ENCODE peak calls at places on chromosome 20, in five cellular contexts. E is HCT116, A is IMR-90, N is HepG2, J is thyroid gland. Q is an unnamed sample.
A peak's percentile ranks its signal among the peaks of the same experiment; 100 is the strongest.

GRCh38 chr20:44910690-44911262 is 916 bp downstream of the PABPC1L start:
- DNase-seq in N (peak; percentile 41), A (no peak), E (no peak), J (no peak), Q (no peak)

GRCh38 chr20:58037631-58038030 is 190.8 kb downstream of the ANKRD60 start:
- DNase-seq in J (no peak), N (no peak), E (no peak), A (no peak), Q (no peak)

GRCh38 chr20:48403362-48403761 is 424.4 kb downstream of the PREX1 start:
- DNase-seq in E (no peak), N (no peak), J (no peak), A (no peak), Q (no peak)

GRCh38 chr20:44495257-44495656 is 19.6 kb downstream of the TTPAL start:
- DNase-seq in E (no peak), A (peak; percentile 87), J (peak; percentile 79), N (peak; percentile 37), Q (no peak)

GRCh38 chr20:21396921-21397340 is 395 bp downstream of the NKX2-4 start:
- DNase-seq in A (no peak), E (no peak), J (peak; percentile 5), N (no peak), Q (no peak)

GRCh38 chr20:12875510-12875909 is 133.3 kb upstream of the SPTLC3 start:
- DNase-seq in E (no peak), N (peak; percentile 35), J (no peak), A (no peak), Q (no peak)

GRCh38 chr20:45848969-45849582 is 8.1 kb downstream of the ACOT8 start:
- DNase-seq in E (no peak), A (no peak), N (no peak), J (no peak), Q (no peak)

GRCh38 chr20:11544029-11544678 is 373.5 kb upstream of the BTBD3 start:
- DNase-seq in E (peak; percentile 64), N (peak; percentile 72), J (peak; percentile 8), A (peak; percentile 75), Q (no peak)

GRCh38 chr20:60087563-60088105 is 129.4 kb downstream of the CDH26 start:
- DNase-seq in A (no peak), J (no peak), N (no peak), E (no peak), Q (peak; percentile 69)

GRCh38 chr20:36550797-36551299 is 9.5 kb downstream of the MYL9 start:
- DNase-seq in E (no peak), A (peak; percentile 17), N (no peak), J (no peak), Q (no peak)

GRCh38 chr20:51800769-51801219 is 1.5 kb downstream of the SALL4 start:
- DNase-seq in A (no peak), J (peak; percentile 51), E (no peak), N (no peak), Q (no peak)

GRCh38 chr20:21712443-21713059 is 7.1 kb downstream of the PAX1 start:
- DNase-seq in N (no peak), A (no peak), J (no peak), E (no peak), Q (no peak)

GRCh38 chr20:36035720-36036119 is 67.3 kb downstream of the CNBD2 start:
- DNase-seq in N (no peak), E (no peak), J (no peak), A (no peak), Q (no peak)

GRCh38 chr20:52268184-52268583 is 76.6 kb upstream of the ZFP64 start:
- DNase-seq in A (peak; percentile 59), N (no peak), E (no peak), J (no peak), Q (no peak)

GRCh38 chr20:52937701-52938100 is 34.5 kb upstream of the TSHZ2 start:
- DNase-seq in J (no peak), E (no peak), N (peak; percentile 58), A (no peak), Q (no peak)

GRCh38 chr20:49663112-49663511 is 50.6 kb downstream of the B4GALT5 start:
- DNase-seq in E (no peak), A (no peak), J (no peak), N (no peak), Q (no peak)

GRCh38 chr20:1803216-1804128 is 91.7 kb upstream of the SIRPA start:
- DNase-seq in J (peak; percentile 17), N (no peak), A (peak; percentile 60), E (no peak), Q (peak; percentile 79)

GRCh38 chr20:3121955-3122610 is 37.6 kb upstream of the AVP start:
- DNase-seq in E (no peak), J (no peak), N (no peak), A (no peak), Q (no peak)

GRCh38 chr20:3681931-3682820 is at the start of gene ADAM33:
- DNase-seq in N (no peak), A (no peak), E (no peak), J (peak; percentile 58), Q (no peak)

GRCh38 chr20:4607287-4607713 is 114.4 kb upstream of the PRND start:
- DNase-seq in J (peak; percentile 49), N (peak; percentile 78), A (peak; percentile 70), E (peak; percentile 51), Q (peak; percentile 39)

GRCh38 chr20:50762435-50763201 is 31.2 kb downstream of the PARD6B start:
- DNase-seq in N (peak; percentile 34), E (no peak), J (peak; percentile 93), A (peak; percentile 76), Q (peak; percentile 82)

GRCh38 chr20:33518071-33518470 is 28.2 kb downstream of the CBFA2T2 start:
- DNase-seq in N (no peak), A (peak; percentile 75), E (no peak), J (no peak), Q (no peak)

DNA sequence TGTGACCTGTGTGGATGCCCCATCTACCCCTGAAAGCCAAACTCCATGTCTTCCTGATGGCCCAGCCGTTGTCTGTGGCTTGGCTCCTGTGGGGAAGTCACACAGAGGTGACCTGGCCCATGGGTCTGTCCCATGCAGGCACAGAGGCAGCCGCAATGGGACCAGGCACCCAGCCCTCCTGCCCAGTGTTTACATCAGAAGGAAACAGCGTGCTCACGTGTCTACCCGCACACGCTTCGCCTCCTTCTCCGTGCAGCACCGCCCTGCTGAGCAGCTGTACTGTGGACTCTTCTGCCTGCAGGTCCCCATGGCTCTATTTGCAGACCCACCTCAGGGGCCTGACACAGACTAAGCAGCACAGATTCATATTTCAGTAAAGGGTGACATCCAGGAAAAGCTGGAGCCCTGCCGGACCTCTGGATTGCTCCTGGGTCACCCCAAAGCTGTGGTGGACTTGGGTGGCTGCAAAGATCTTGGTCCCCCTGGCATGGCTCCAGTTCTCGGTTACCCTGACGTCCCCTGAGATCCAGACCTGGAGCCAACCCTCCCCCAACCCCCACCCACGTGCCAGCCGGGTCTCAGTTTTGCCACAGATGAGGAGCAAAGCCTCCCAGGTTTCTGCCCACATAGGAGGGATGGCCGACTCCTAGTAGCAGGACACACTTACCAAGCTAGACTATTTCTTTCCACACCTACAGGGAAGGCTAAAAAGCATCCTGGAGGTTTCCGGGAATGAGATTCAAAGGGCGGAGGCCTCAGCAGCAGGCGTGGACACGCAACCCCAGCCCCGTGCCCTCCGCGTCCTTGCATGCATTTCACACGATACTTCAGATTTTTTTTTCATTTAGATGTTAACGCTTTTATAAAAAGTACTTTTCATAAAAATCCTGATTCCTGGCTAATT is 120.3 kb downstream of the CDH4 start:
- DNase-seq in E (no peak), J (no peak), A (no peak), N (no peak), Q (no peak)
- H3K4me3 ChIP-seq in E (no peak overlapping the region), J (no peak overlapping the region), A (no peak overlapping the region), N (no peak overlapping the region), Q (no peak overlapping the region)

GRCh38 chr20:63572788-63573738 is 976 bp downstream of the HELZ2 start:
- DNase-seq in J (no peak), N (peak; percentile 65), E (no peak), A (no peak), Q (no peak)

GRCh38 chr20:63574829-63575720 is 1.0 kb upstream of the HELZ2 start:
- DNase-seq in N (no peak), A (peak; percentile 24), E (no peak), J (no peak), Q (no peak)

GRCh38 chr20:63573739-63574131 is 304 bp downstream of the HELZ2 start:
- DNase-seq in J (no peak), A (no peak), N (no peak), E (no peak), Q (no peak)

GRCh38 chr20:63576311-63576710 is 2.3 kb upstream of the HELZ2 start:
- DNase-seq in E (no peak), A (no peak), J (no peak), N (no peak), Q (no peak)

DNA sequence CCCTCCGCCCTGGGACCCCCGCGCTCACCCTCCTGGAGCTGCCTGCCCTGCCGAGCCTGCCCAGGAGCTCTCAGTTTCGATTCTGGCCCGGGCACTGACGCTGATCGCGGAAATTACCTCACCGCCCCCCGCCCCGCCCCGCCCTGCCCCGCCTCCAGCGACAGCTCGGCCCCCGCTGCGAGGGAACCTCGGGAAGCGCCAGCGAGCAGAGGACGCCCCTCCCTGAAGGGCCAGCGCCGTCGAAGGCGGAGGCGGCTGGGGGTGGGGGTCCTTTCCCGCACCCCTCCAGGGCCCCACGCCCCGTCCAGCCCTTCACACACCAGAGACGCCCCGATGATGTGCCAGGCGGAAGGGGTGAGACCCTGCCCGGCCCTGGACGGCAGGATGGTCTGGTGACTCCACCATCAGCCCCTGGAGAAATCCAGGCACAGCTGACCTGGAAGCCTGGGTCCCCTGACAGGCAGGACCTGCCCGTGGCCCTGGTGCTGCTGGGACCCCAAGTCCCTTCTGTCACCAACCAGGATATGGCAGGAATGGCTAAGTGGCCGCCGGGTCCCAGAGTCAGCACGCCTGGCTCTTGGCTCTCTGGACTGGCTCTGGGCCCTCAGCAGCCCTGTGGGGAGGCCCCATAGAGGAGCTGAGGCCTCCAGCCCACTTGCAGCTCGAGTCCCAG is at the start of gene HELZ2:
- DNase-seq in N (peak; percentile 53), E (peak; percentile 16), J (peak; percentile 76), A (peak; percentile 44), Q (peak; percentile 84)
- TF ChIP-seq POLR2A in N (no peak), E (peak; percentile 33), J (peak; percentile 21), A (peak; percentile 64), Q (no peak)

DNA sequence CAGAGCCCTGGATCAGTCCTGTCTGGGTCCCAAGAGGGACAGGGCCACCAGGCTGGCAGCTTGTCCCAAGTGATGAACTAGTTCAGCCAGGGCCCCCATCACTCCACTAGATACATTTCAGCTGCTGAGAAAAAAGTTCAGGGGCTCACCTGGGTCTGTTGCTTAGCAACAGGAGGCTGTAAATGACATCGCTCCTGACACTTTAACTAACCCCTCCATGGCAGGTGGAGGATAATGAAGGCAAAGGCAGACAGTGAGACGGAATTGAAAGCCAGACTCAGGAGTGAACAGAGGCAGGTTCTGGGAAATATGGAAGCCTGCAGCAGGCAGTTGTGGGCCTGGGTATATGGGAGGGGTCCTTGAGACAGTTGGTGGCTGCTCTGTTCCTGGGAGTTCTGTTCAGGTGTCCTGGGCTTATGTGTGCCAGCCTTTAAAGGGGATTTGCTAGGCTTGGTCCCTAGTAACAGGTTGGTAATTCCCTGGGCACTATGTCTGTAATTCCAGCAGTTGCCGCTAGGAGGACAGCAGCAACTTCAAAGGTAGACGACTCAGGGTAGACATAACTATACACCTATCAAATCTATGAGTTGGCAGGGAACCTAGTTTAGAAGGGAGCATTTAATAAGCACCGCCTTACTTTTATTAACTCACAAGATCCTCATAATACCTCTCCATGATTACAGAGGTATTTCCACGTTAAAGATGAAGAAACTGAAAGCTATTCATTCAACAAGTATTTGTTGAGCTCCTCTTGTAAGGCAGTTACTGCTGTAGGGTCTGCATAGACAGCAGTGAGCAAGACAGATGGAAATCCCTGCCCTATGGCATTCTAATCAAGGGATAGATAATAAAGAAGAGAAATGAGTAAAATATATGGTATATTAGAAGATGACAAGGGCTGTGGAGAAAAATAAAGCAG is 78.1 kb upstream of the CTNNBL1 start:
- DNase-seq in A (no peak), E (peak; percentile 46), J (peak; percentile 48), N (peak; percentile 62), Q (no peak)
- TF ChIP-seq CTCF in A (peak; percentile 23), E (peak; percentile 82), J (no peak), N (peak; percentile 80), Q (peak; percentile 54)

GRCh38 chr20:59040682-59041081 is 1.9 kb downstream of the PRELID3B start:
- DNase-seq in J (no peak), N (no peak), E (no peak), A (no peak), Q (no peak)
- H3K4me3 ChIP-seq in J (no peak overlapping the region), N (no peak overlapping the region), E (no peak overlapping the region), A (no peak overlapping the region), Q (no peak overlapping the region)

Q was measured in heart left ventricle.